ENCODE peak calls at places on chromosomes 5 and 9, in six cellular contexts. C is HCT116, Y is K562, H is H1, A is HepG2, P is GM12878. F is an unnamed sample.
A peak's percentile ranks its signal among the peaks of the same experiment; 100 is the strongest.

GRCh38 chr9:3954228-3954949 is 345.5 kb downstream of the GLIS3 start:
- DNase-seq in C (no peak), Y (no peak), H (no peak), A (no peak), P (no peak), F (no peak)

GRCh38 chr9:111030492-111030891 is 7.8 kb downstream of the LPAR1 start:
- DNase-seq in C (no peak), Y (no peak), H (no peak), A (no peak), P (no peak), F (no peak)

GRCh38 chr9:101486693-101487442 is 46.8 kb upstream of the RNF20 start:
- DNase-seq in C (peak; percentile 51), Y (peak; percentile 18), H (peak; percentile 87), A (no peak), P (no peak), F (peak; percentile 82)

GRCh38 chr5:41856644-41857491 is 13.4 kb downstream of the OXCT1 start:
- DNase-seq in C (peak; percentile 58), Y (peak; percentile 64), H (peak; percentile 60), A (peak; percentile 58), P (no peak), F (peak; percentile 30)

GRCh38 chr5:43213951-43214350 is 21.9 kb downstream of the NIM1K start:
- DNase-seq in C (no peak), Y (no peak), H (no peak), A (no peak), P (no peak), F (no peak)

GRCh38 chr9:69186841-69187611 is 12.9 kb downstream of the TJP2 start:
- DNase-seq in C (no peak), Y (no peak), H (no peak), A (no peak), P (no peak), F (no peak)

GRCh38 chr5:151598984-151599383 is 7.9 kb upstream of the FAT2 start:
- DNase-seq in C (no peak), Y (no peak), H (no peak), A (no peak), P (no peak), F (no peak)

GRCh38 chr5:35622974-35623373 is 5.3 kb downstream of the SPEF2 start:
- DNase-seq in C (no peak), Y (no peak), H (no peak), A (no peak), P (no peak), F (no peak)

GRCh38 chr5:111345731-111346130 is 121.5 kb downstream of the CAMK4 start:
- DNase-seq in C (no peak), Y (no peak), H (no peak), A (no peak), P (no peak), F (no peak)

GRCh38 chr9:133788045-133788818 is 50.1 kb upstream of the SARDH start:
- DNase-seq in C (no peak), Y (no peak), H (no peak), A (no peak), P (no peak), F (no peak)

GRCh38 chr5:145682197-145682895 is 152.8 kb downstream of the PRELID2 start:
- DNase-seq in C (no peak), Y (no peak), H (no peak), A (no peak), P (no peak), F (no peak)

GRCh38 chr5:1235379-1235778 is 10.2 kb downstream of the SLC6A18 start:
- DNase-seq in C (no peak), Y (peak; percentile 33), H (no peak), A (peak; percentile 48), P (no peak), F (no peak)

GRCh38 chr5:30436718-30437117 is 756.8 kb upstream of the CDH6 start:
- DNase-seq in C (no peak), Y (no peak), H (no peak), A (no peak), P (no peak), F (no peak)

GRCh38 chr5:31197183-31197582 is 3.7 kb downstream of the CDH6 start:
- DNase-seq in C (no peak), Y (no peak), H (no peak), A (no peak), P (no peak), F (no peak)

GRCh38 chr5:158313027-158313738 is 454.2 kb upstream of the CLINT1 start:
- DNase-seq in C (no peak), Y (no peak), H (no peak), A (no peak), P (no peak), F (peak; percentile 36)

GRCh38 chr9:134913041-134913712 is 4.5 kb downstream of the FCN1 start:
- DNase-seq in C (no peak), Y (no peak), H (no peak), A (no peak), P (no peak), F (no peak)

DNA sequence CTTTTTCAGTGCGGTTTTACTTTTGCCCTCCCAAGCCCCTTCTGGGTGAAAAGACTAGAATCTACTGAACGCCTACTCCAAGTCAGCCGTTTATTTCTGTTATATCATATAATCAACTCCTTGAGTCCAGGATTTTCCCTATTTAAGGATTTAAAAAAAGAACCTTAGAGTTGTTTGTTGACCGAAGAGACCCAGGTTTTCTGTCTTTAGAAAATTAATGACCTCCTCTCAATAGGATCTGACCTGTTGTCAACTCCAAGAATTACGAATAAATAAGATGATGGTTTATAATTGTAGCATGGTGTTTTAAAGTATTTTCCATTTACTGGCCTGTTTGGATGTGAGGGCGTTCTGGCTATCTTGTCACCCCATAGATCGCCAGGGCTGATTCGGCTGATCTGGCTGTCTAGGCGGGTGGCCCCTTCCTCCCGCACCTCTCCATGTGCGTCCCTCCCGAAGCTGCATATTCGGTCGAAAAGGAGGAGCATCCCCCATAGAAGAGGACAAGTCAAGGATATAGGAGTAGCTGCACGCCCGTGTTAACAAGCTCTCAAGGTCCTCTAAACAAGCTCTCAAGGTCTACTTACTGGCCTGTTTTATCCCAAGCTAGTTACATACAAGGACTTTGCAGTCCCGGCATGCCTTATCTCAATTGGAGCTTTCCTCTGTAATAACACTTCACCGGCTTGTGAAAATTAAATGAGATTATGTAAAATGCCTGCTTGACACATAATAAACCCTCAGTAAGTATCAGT is 1.1 kb upstream of the UBAP2 start:
- DNase-seq in C (no peak), Y (no peak), H (peak; percentile 51), A (no peak), P (no peak), F (peak; percentile 26)
- TF ChIP-seq ATF3 in C (no peak), Y (no peak), H (no peak), A (no peak), P (no peak), F (no peak)

DNA sequence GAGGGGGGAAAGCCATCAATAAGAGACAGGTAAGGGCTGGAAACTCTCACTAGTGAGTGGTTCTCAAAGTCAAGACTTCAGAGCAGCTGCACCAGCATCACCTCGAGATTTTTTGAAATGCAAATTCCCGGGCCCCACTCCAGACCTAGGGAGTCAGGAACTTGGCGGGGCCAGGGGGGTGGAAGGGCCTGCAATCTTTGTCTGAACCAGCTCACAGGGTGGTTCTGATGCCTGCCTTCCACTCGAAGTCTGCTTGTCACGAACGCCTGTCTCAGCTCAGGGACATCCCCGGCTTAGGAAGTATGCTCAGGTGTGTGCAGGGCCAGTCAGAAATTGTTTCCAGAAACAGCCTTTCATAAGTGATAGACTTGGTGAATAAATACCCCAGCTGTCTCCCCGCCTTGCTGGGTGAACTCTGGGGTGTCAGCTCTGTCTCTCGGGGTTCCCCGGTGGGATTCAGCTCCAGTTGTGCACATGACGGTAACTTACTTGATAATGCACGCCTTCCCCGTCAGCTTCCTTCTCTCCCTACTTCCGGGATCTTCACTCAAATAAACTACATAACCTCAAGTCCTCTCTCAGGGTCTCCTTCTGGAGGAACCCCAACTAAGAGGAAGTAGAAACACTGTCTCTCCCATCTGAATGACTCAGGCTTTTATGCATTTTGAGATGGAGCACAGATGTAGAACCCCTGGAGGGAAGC is 17.2 kb downstream of the S1PR3 start:
- DNase-seq in C (no peak), Y (no peak), H (peak; percentile 39), A (no peak), P (no peak), F (no peak)
- TF ChIP-seq ATF3 in C (no peak), Y (no peak), H (no peak), A (no peak), P (no peak), F (no peak)

GRCh38 chr5:141250576-141250975 is 5.4 kb downstream of the PCDHB15 start:
- DNase-seq in C (no peak), Y (no peak), H (no peak), A (no peak), P (no peak), F (no peak)
- TF ChIP-seq ATF3 in C (no peak), Y (no peak), H (no peak), A (no peak), P (no peak), F (no peak)

DNA sequence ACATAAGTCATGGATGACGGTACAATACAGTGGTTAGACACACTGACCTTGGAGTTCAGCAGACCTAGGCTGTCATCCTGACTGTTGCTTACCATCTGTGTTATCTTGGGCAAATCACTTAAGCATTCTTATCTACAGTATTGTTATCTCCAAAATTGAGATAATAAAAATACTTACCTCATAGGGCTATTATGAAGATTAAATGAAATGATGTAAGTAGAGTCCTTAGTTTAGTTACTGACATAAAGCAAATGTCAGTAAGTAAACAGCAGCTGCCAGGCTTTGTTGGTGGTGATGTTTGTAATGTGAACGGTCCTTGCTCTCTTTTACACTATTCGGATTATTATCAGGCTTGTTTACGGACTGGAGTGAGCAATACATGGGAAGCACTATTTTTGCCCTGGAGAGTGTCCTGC is 107.3 kb upstream of the DPYSL3 start:
- DNase-seq in C (no peak), Y (no peak), H (no peak), A (no peak), P (no peak), F (no peak)
- TF ChIP-seq ATF3 in C (no peak), Y (no peak), H (no peak), A (no peak), P (no peak), F (no peak)

DNA sequence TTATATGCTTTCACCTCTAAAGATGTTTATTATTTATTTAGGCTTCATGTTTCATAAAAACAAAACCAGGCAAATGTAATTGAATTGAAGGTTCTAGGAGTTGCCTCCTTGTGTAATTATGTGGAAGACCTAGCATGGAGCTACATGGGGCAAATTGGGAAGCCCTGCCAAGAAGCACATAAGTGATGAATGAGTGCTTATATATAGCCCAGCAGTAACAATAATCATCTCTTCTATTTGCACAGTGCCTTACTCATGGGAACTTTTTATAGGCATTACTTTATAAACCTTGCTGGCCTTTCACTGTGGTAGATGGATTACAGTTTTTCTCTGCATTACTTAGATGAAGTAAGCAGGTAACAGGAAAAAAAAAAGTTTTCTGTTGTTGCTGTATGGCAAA is 40.0 kb upstream of the GRAMD2B start:
- DNase-seq in C (no peak), Y (no peak), H (no peak), A (no peak), P (no peak), F (no peak)
- TF ChIP-seq ATF3 in C (no peak), Y (no peak), H (no peak), A (no peak), P (no peak), F (no peak)

GRCh38 chr5:14686517-14686916 is 22.0 kb downstream of the OTULIN start:
- DNase-seq in C (no peak), Y (no peak), H (no peak), A (no peak), P (no peak), F (no peak)
- TF ChIP-seq ATF3 in C (no peak), Y (no peak), H (no peak), A (no peak), P (no peak), F (no peak)

GRCh38 chr5:73759771-73760170 is 133.8 kb downstream of the ARHGEF28 start:
- DNase-seq in C (no peak), Y (no peak), H (no peak), A (no peak), P (no peak), F (no peak)

GRCh38 chr5:73754254-73754653 is 128.3 kb downstream of the ARHGEF28 start:
- DNase-seq in C (no peak), Y (no peak), H (no peak), A (no peak), P (no peak), F (no peak)

GRCh38 chr5:73757421-73757820 is 131.4 kb downstream of the ARHGEF28 start:
- DNase-seq in C (no peak), Y (no peak), H (no peak), A (no peak), P (no peak), F (no peak)
- TF ChIP-seq ATF3 in C (no peak), Y (no peak), H (no peak), A (no peak), P (no peak), F (no peak)